ENCODE peak calls at places on chromosomes 5 and 9, in nine cellular contexts. One of them, this sample, is unnamed.
A peak's percentile ranks its signal among the peaks of the same experiment; 100 is the strongest.

GRCh38 chr5:38479315-38479904 is 77.0 kb downstream of the LIFR start:
- DNase-seq in astrocyte: no peak
- DNase-seq in heart right ventricle: no peak
- DNase-seq in CD4-positive, alpha-beta memory T cell: no peak
- DNase-seq in heart left ventricle: no peak
- DNase-seq in cardiac muscle cell: no peak
- DNase-seq in CD8-positive, alpha-beta memory T cell: no peak
- DNase-seq in endodermal cell: no peak
- DNase-seq in right atrium auricular region: no peak
- DNase-seq in this sample: no peak

GRCh38 chr5:52177193-52177592 is 610.5 kb upstream of the ITGA1 start:
- DNase-seq in heart right ventricle: no peak
- DNase-seq in right atrium auricular region: no peak
- DNase-seq in cardiac muscle cell: no peak
- DNase-seq in endodermal cell: no peak
- DNase-seq in heart left ventricle: no peak
- DNase-seq in CD8-positive, alpha-beta memory T cell: no peak
- DNase-seq in CD4-positive, alpha-beta memory T cell: no peak
- DNase-seq in astrocyte: no peak
- DNase-seq in this sample: no peak

GRCh38 chr5:132446621-132447020 is 44.0 kb downstream of the IRF1 start:
- DNase-seq in right atrium auricular region: peak; percentile 87
- DNase-seq in endodermal cell: no peak
- DNase-seq in heart right ventricle: peak; percentile 69
- DNase-seq in heart left ventricle: peak; percentile 89
- DNase-seq in astrocyte: peak; percentile 51
- DNase-seq in CD4-positive, alpha-beta memory T cell: no peak
- DNase-seq in cardiac muscle cell: no peak
- DNase-seq in CD8-positive, alpha-beta memory T cell: no peak
- DNase-seq in this sample: no peak

GRCh38 chr5:167348286-167348926 is 943.0 kb upstream of the WWC1 start:
- DNase-seq in right atrium auricular region: no peak
- DNase-seq in astrocyte: no peak
- DNase-seq in heart right ventricle: no peak
- DNase-seq in CD4-positive, alpha-beta memory T cell: no peak
- DNase-seq in endodermal cell: no peak
- DNase-seq in heart left ventricle: no peak
- DNase-seq in cardiac muscle cell: no peak
- DNase-seq in CD8-positive, alpha-beta memory T cell: no peak
- DNase-seq in this sample: no peak

GRCh38 chr5:60699549-60700346 is at the start of gene DEPDC1B:
- DNase-seq in heart left ventricle: peak; percentile 86
- DNase-seq in heart right ventricle: peak; percentile 86
- DNase-seq in endodermal cell: peak; percentile 97
- DNase-seq in right atrium auricular region: peak; percentile 87
- DNase-seq in astrocyte: peak; percentile 84
- DNase-seq in cardiac muscle cell: peak; percentile 92
- DNase-seq in CD8-positive, alpha-beta memory T cell: peak; percentile 78
- DNase-seq in CD4-positive, alpha-beta memory T cell: peak; percentile 84
- DNase-seq in this sample: peak; percentile 81

GRCh38 chr5:32779754-32780415 is 68.8 kb downstream of the NPR3 start:
- DNase-seq in astrocyte: peak; percentile 55
- DNase-seq in endodermal cell: no peak
- DNase-seq in CD4-positive, alpha-beta memory T cell: no peak
- DNase-seq in right atrium auricular region: no peak
- DNase-seq in heart right ventricle: no peak
- DNase-seq in heart left ventricle: no peak
- DNase-seq in cardiac muscle cell: no peak
- DNase-seq in CD8-positive, alpha-beta memory T cell: no peak
- DNase-seq in this sample: no peak

GRCh38 chr5:56638768-56639238 is 176.5 kb upstream of the MAP3K1 start:
- DNase-seq in heart right ventricle: no peak
- DNase-seq in cardiac muscle cell: no peak
- DNase-seq in CD4-positive, alpha-beta memory T cell: peak; percentile 42
- DNase-seq in endodermal cell: no peak
- DNase-seq in CD8-positive, alpha-beta memory T cell: peak; percentile 12
- DNase-seq in heart left ventricle: no peak
- DNase-seq in right atrium auricular region: no peak
- DNase-seq in astrocyte: no peak
- DNase-seq in this sample: no peak

GRCh38 chr9:107737987-107738743 is 248.6 kb upstream of the KLF4 start:
- DNase-seq in CD4-positive, alpha-beta memory T cell: no peak
- DNase-seq in cardiac muscle cell: no peak
- DNase-seq in CD8-positive, alpha-beta memory T cell: no peak
- DNase-seq in endodermal cell: no peak
- DNase-seq in astrocyte: peak; percentile 95
- DNase-seq in heart left ventricle: peak; percentile 66
- DNase-seq in right atrium auricular region: peak; percentile 91
- DNase-seq in heart right ventricle: peak; percentile 68
- DNase-seq in this sample: no peak

GRCh38 chr9:82934949-82935348 is 128.0 kb downstream of the RASEF start:
- DNase-seq in astrocyte: peak; percentile 94
- DNase-seq in CD4-positive, alpha-beta memory T cell: no peak
- DNase-seq in endodermal cell: peak; percentile 56
- DNase-seq in right atrium auricular region: no peak
- DNase-seq in CD8-positive, alpha-beta memory T cell: no peak
- DNase-seq in cardiac muscle cell: no peak
- DNase-seq in heart left ventricle: no peak
- DNase-seq in heart right ventricle: no peak
- DNase-seq in this sample: no peak

GRCh38 chr5:55180016-55180415 is 7.0 kb upstream of the CDC20B start:
- DNase-seq in CD8-positive, alpha-beta memory T cell: no peak
- DNase-seq in right atrium auricular region: no peak
- DNase-seq in heart left ventricle: no peak
- DNase-seq in cardiac muscle cell: no peak
- DNase-seq in heart right ventricle: no peak
- DNase-seq in astrocyte: no peak
- DNase-seq in CD4-positive, alpha-beta memory T cell: no peak
- DNase-seq in endodermal cell: no peak
- DNase-seq in this sample: no peak

GRCh38 chr9:34046784-34047379 is 1.8 kb downstream of the UBAP2 start:
- DNase-seq in endodermal cell: peak; percentile 45
- DNase-seq in astrocyte: no peak
- DNase-seq in cardiac muscle cell: no peak
- DNase-seq in right atrium auricular region: no peak
- DNase-seq in heart left ventricle: no peak
- DNase-seq in CD4-positive, alpha-beta memory T cell: peak; percentile 17
- DNase-seq in heart right ventricle: no peak
- DNase-seq in CD8-positive, alpha-beta memory T cell: no peak
- DNase-seq in this sample: no peak

GRCh38 chr5:1204693-1205242 is 3.4 kb downstream of the SLC6A19 start:
- DNase-seq in right atrium auricular region: no peak
- DNase-seq in heart right ventricle: peak; percentile 6
- DNase-seq in astrocyte: peak; percentile 8
- DNase-seq in CD4-positive, alpha-beta memory T cell: no peak
- DNase-seq in endodermal cell: peak; percentile 78
- DNase-seq in CD8-positive, alpha-beta memory T cell: no peak
- DNase-seq in heart left ventricle: no peak
- DNase-seq in cardiac muscle cell: peak; percentile 59
- DNase-seq in this sample: peak; percentile 32

DNA sequence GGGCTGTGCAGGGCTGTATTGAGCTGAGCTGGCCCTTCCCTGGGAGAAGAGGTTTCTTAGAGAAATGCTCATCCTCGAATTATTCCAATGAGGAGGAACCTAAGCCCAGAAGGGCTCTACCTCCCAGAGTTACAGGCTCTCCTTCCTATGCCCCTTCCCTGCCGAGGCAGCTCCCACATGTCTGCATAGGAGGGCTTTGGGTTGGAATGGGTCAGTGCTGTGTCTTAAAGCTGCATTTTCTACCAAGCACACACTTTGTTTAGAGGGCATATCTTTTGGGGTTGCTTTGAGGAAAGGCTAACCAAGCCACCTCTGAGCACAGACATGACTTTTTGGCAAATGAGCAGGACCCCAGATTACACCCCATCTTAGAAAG is 9.1 kb downstream of the NEK6 start:
- DNase-seq in heart right ventricle: no peak
- DNase-seq in heart left ventricle: no peak
- DNase-seq in CD4-positive, alpha-beta memory T cell: no peak
- DNase-seq in endodermal cell: no peak
- DNase-seq in astrocyte: no peak
- DNase-seq in CD8-positive, alpha-beta memory T cell: no peak
- DNase-seq in right atrium auricular region: no peak
- DNase-seq in cardiac muscle cell: no peak
- DNase-seq in this sample: no peak
- H3K4me1 ChIP-seq in heart right ventricle: peaks cover 49% of the 10 kb centered on the region
- H3K4me1 ChIP-seq in heart left ventricle: peaks cover 45% of the 10 kb centered on the region
- H3K4me1 ChIP-seq in CD4-positive, alpha-beta memory T cell: peaks cover 16% of the 10 kb centered on the region
- H3K4me1 ChIP-seq in endodermal cell: no peaks in the 10 kb centered on the region
- H3K4me1 ChIP-seq in astrocyte: peaks cover 72% of the 10 kb centered on the region
- H3K4me1 ChIP-seq in CD8-positive, alpha-beta memory T cell: no peaks in the 10 kb centered on the region
- H3K4me1 ChIP-seq in right atrium auricular region: no peaks in the 10 kb centered on the region
- H3K4me1 ChIP-seq in cardiac muscle cell: no peaks in the 10 kb centered on the region
- H3K4me1 ChIP-seq in this sample: peaks cover 15% of the 10 kb centered on the region

GRCh38 chr9:109320338-109320733 is 523 bp downstream of the EPB41L4B start:
- DNase-seq in CD8-positive, alpha-beta memory T cell: no peak
- DNase-seq in endodermal cell: no peak
- DNase-seq in heart right ventricle: no peak
- DNase-seq in CD4-positive, alpha-beta memory T cell: no peak
- DNase-seq in right atrium auricular region: no peak
- DNase-seq in astrocyte: no peak
- DNase-seq in cardiac muscle cell: peak; percentile 62
- DNase-seq in heart left ventricle: no peak
- DNase-seq in this sample: peak; percentile 19
- H3K4me3 ChIP-seq in CD8-positive, alpha-beta memory T cell: no peak overlapping the region
- H3K4me3 ChIP-seq in endodermal cell: no peak overlapping the region
- H3K4me3 ChIP-seq in heart right ventricle: no peak overlapping the region
- H3K4me3 ChIP-seq in CD4-positive, alpha-beta memory T cell: no peak overlapping the region
- H3K4me3 ChIP-seq in right atrium auricular region: peak overlapping the region; percentile 56
- H3K4me3 ChIP-seq in astrocyte: no peak overlapping the region
- H3K4me3 ChIP-seq in cardiac muscle cell: peak overlapping the region; percentile 52
- H3K4me3 ChIP-seq in heart left ventricle: peak overlapping the region; percentile 50
- H3K4me3 ChIP-seq in this sample: no peak overlapping the region

GRCh38 chr5:141609044-141609443 is 9.8 kb downstream of the DIAPH1 start:
- DNase-seq in heart right ventricle: no peak
- DNase-seq in CD4-positive, alpha-beta memory T cell: no peak
- DNase-seq in heart left ventricle: no peak
- DNase-seq in astrocyte: no peak
- DNase-seq in cardiac muscle cell: no peak
- DNase-seq in right atrium auricular region: no peak
- DNase-seq in endodermal cell: no peak
- DNase-seq in CD8-positive, alpha-beta memory T cell: no peak
- DNase-seq in this sample: no peak

GRCh38 chr5:141611289-141611688 is 7.5 kb downstream of the DIAPH1 start:
- DNase-seq in astrocyte: no peak
- DNase-seq in CD4-positive, alpha-beta memory T cell: no peak
- DNase-seq in heart left ventricle: no peak
- DNase-seq in CD8-positive, alpha-beta memory T cell: no peak
- DNase-seq in right atrium auricular region: no peak
- DNase-seq in endodermal cell: no peak
- DNase-seq in cardiac muscle cell: no peak
- DNase-seq in heart right ventricle: no peak
- DNase-seq in this sample: no peak

GRCh38 chr5:141605523-141606277 is 13.1 kb downstream of the DIAPH1 start:
- DNase-seq in astrocyte: no peak
- DNase-seq in endodermal cell: no peak
- DNase-seq in CD8-positive, alpha-beta memory T cell: peak; percentile 68
- DNase-seq in heart left ventricle: peak; percentile 46
- DNase-seq in cardiac muscle cell: no peak
- DNase-seq in CD4-positive, alpha-beta memory T cell: peak; percentile 89
- DNase-seq in right atrium auricular region: peak; percentile 66
- DNase-seq in heart right ventricle: no peak
- DNase-seq in this sample: no peak

GRCh38 chr5:141608557-141608956 is 10.2 kb downstream of the DIAPH1 start:
- DNase-seq in heart right ventricle: no peak
- DNase-seq in endodermal cell: no peak
- DNase-seq in cardiac muscle cell: no peak
- DNase-seq in astrocyte: no peak
- DNase-seq in heart left ventricle: no peak
- DNase-seq in right atrium auricular region: no peak
- DNase-seq in CD4-positive, alpha-beta memory T cell: no peak
- DNase-seq in CD8-positive, alpha-beta memory T cell: no peak
- DNase-seq in this sample: no peak

DNA sequence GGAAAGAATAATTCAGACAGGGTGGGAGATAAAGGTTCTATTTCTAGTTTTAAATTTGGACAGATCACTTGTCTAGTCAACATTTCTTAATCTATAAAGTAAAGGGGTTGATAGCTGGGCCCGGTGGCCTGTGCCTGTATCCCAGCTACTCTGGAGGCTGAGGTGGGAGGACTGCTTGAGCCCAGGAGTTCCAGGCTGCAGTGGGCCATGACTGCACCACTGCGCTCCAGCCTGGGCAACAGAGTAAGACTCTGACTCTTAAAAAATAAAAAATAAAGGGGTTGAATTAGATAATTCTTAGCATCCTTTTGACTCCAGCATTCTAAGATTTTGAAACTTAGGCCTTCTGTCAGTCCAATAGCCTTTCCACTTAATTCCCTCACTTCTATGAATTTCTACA is 10.8 kb downstream of the DIAPH1 start:
- DNase-seq in endodermal cell: no peak
- DNase-seq in heart left ventricle: no peak
- DNase-seq in heart right ventricle: no peak
- DNase-seq in CD8-positive, alpha-beta memory T cell: no peak
- DNase-seq in right atrium auricular region: no peak
- DNase-seq in astrocyte: no peak
- DNase-seq in cardiac muscle cell: no peak
- DNase-seq in CD4-positive, alpha-beta memory T cell: no peak
- DNase-seq in this sample: no peak
- H3K4me1 ChIP-seq in endodermal cell: no peaks in the 10 kb centered on the region
- H3K4me1 ChIP-seq in heart left ventricle: peaks cover 55% of the 10 kb centered on the region
- H3K4me1 ChIP-seq in heart right ventricle: peaks cover 40% of the 10 kb centered on the region
- H3K4me1 ChIP-seq in CD8-positive, alpha-beta memory T cell: peaks cover 91% of the 10 kb centered on the region
- H3K4me1 ChIP-seq in right atrium auricular region: no peaks in the 10 kb centered on the region
- H3K4me1 ChIP-seq in astrocyte: peaks cover 10% of the 10 kb centered on the region
- H3K4me1 ChIP-seq in cardiac muscle cell: peaks cover under 1% of the 10 kb centered on the region
- H3K4me1 ChIP-seq in CD4-positive, alpha-beta memory T cell: peaks cover 98% of the 10 kb centered on the region
- H3K4me1 ChIP-seq in this sample: peaks cover 15% of the 10 kb centered on the region

GRCh38 chr5:79853676-79854418 is 137.2 kb downstream of the MTX3 start:
- DNase-seq in endodermal cell: peak; percentile 55
- DNase-seq in right atrium auricular region: no peak
- DNase-seq in CD8-positive, alpha-beta memory T cell: no peak
- DNase-seq in astrocyte: peak; percentile 25
- DNase-seq in heart right ventricle: no peak
- DNase-seq in cardiac muscle cell: no peak
- DNase-seq in heart left ventricle: no peak
- DNase-seq in CD4-positive, alpha-beta memory T cell: no peak
- DNase-seq in this sample: no peak

GRCh38 chr5:79858097-79858723 is 132.9 kb downstream of the MTX3 start:
- DNase-seq in heart right ventricle: peak; percentile 76
- DNase-seq in cardiac muscle cell: peak; percentile 69
- DNase-seq in right atrium auricular region: peak; percentile 82
- DNase-seq in heart left ventricle: peak; percentile 73
- DNase-seq in CD8-positive, alpha-beta memory T cell: peak; percentile 66
- DNase-seq in astrocyte: peak; percentile 15
- DNase-seq in endodermal cell: peak; percentile 94
- DNase-seq in CD4-positive, alpha-beta memory T cell: peak; percentile 61
- DNase-seq in this sample: peak; percentile 85

GRCh38 chr5:79859588-79859987 is 131.5 kb downstream of the MTX3 start:
- DNase-seq in cardiac muscle cell: no peak
- DNase-seq in endodermal cell: no peak
- DNase-seq in CD4-positive, alpha-beta memory T cell: no peak
- DNase-seq in heart right ventricle: no peak
- DNase-seq in right atrium auricular region: no peak
- DNase-seq in astrocyte: no peak
- DNase-seq in heart left ventricle: no peak
- DNase-seq in CD8-positive, alpha-beta memory T cell: no peak
- DNase-seq in this sample: no peak

GRCh38 chr5:79857692-79858091 is 133.4 kb downstream of the MTX3 start:
- DNase-seq in cardiac muscle cell: no peak
- DNase-seq in heart right ventricle: no peak
- DNase-seq in CD4-positive, alpha-beta memory T cell: no peak
- DNase-seq in endodermal cell: no peak
- DNase-seq in astrocyte: no peak
- DNase-seq in right atrium auricular region: no peak
- DNase-seq in heart left ventricle: no peak
- DNase-seq in CD8-positive, alpha-beta memory T cell: no peak
- DNase-seq in this sample: no peak

GRCh38 chr5:79856456-79857055 is 134.5 kb downstream of the MTX3 start:
- DNase-seq in CD8-positive, alpha-beta memory T cell: no peak
- DNase-seq in right atrium auricular region: no peak
- DNase-seq in heart right ventricle: no peak
- DNase-seq in endodermal cell: no peak
- DNase-seq in CD4-positive, alpha-beta memory T cell: no peak
- DNase-seq in astrocyte: no peak
- DNase-seq in heart left ventricle: no peak
- DNase-seq in cardiac muscle cell: no peak
- DNase-seq in this sample: no peak
- H3K4me3 ChIP-seq in CD8-positive, alpha-beta memory T cell: no peak overlapping the region
- H3K4me3 ChIP-seq in right atrium auricular region: no peak overlapping the region
- H3K4me3 ChIP-seq in heart right ventricle: no peak overlapping the region
- H3K4me3 ChIP-seq in endodermal cell: no peak overlapping the region
- H3K4me3 ChIP-seq in CD4-positive, alpha-beta memory T cell: no peak overlapping the region
- H3K4me3 ChIP-seq in astrocyte: no peak overlapping the region
- H3K4me3 ChIP-seq in heart left ventricle: no peak overlapping the region
- H3K4me3 ChIP-seq in cardiac muscle cell: no peak overlapping the region
- H3K4me3 ChIP-seq in this sample: no peak overlapping the region